ENCODE peak calls at places on chromosome 9, in four cellular contexts. Y is prostate gland, I is astrocyte of the cerebellum, D is aorta. X is an unnamed sample.

GRCh38 chr9:134027561-134027960 is 2.3 kb downstream of the BRD3OS start:
- DNase-seq in Y (no peak), D (no peak), I (no peak), X (no peak)

GRCh38 chr9:127931092-127931881 is 710 bp upstream of the PIP5KL1 start:
- DNase-seq in I (no peak), Y (no peak), D (no peak), X (peak)

GRCh38 chr9:73042155-73042554 is 89.3 kb upstream of the ALDH1A1 start:
- DNase-seq in Y (no peak), D (no peak), I (peak), X (no peak)

GRCh38 chr9:33446507-33447403 is 638 bp downstream of the AQP3 start:
- DNase-seq in D (no peak), Y (peak), I (no peak), X (peak)

GRCh38 chr9:108776920-108777650 is 78.7 kb downstream of the ACTL7B start:
- DNase-seq in D (no peak), I (peak), Y (no peak), X (no peak)

GRCh38 chr9:2502210-2502609 is 119.4 kb upstream of the VLDLR start:
- DNase-seq in D (no peak), Y (no peak), I (no peak), X (no peak)

GRCh38 chr9:13279284-13280162 is at the start of gene MPDZ:
- DNase-seq in Y (peak), D (peak), I (peak), X (peak)

GRCh38 chr9:71509054-71509453 is 259.3 kb downstream of the CEMIP2 start:
- DNase-seq in Y (no peak), D (no peak), I (no peak), X (no peak)

GRCh38 chr9:91101598-91102168 is 260.0 kb downstream of the AUH start:
- DNase-seq in I (no peak), D (no peak), Y (no peak), X (no peak)

GRCh38 chr9:99056876-99057664 is 47.8 kb upstream of the TGFBR1 start:
- DNase-seq in I (peak), D (no peak), Y (no peak), X (peak)

GRCh38 chr9:119412399-119412798 is 43.2 kb upstream of the BRINP1 start:
- DNase-seq in I (no peak), D (no peak), Y (no peak), X (no peak)

GRCh38 chr9:98573749-98574278 is 134.9 kb downstream of the GABBR2 start:
- DNase-seq in I (no peak), D (no peak), Y (no peak), X (no peak)

GRCh38 chr9:127392976-127393375 is 4.0 kb upstream of the SLC2A8 start:
- DNase-seq in D (no peak), I (no peak), Y (no peak), X (no peak)

GRCh38 chr9:129332581-129332980 is 154.5 kb upstream of the IER5L start:
- DNase-seq in D (no peak), Y (no peak), I (no peak), X (no peak)

GRCh38 chr9:23571414-23572104 is 254.5 kb downstream of the ELAVL2 start:
- DNase-seq in D (no peak), Y (no peak), I (no peak), X (no peak)

GRCh38 chr9:83459830-83460229 is 78.4 kb downstream of the FRMD3 start:
- DNase-seq in D (no peak), I (no peak), Y (no peak), X (no peak)

GRCh38 chr9:90846770-90847419 is 45.3 kb downstream of the SYK start:
- DNase-seq in I (no peak), D (no peak), Y (no peak), X (no peak)

GRCh38 chr9:128275198-128276007 is at the start of gene GOLGA2:
- DNase-seq in D (peak), Y (no peak), I (no peak), X (no peak)

GRCh38 chr9:78821126-78821822 is 524.3 kb downstream of the PSAT1 start:
- DNase-seq in D (no peak), I (peak), Y (no peak), X (no peak)

GRCh38 chr9:91207889-91208651 is 153.6 kb downstream of the AUH start:
- DNase-seq in Y (no peak), I (no peak), D (no peak), X (peak)

GRCh38 chr9:124800306-124801259 is 23.6 kb downstream of the OLFML2A start:
- DNase-seq in D (no peak), I (no peak), Y (no peak), X (no peak)

GRCh38 chr9:100580255-100580654 is 2.4 kb downstream of the CAVIN4 start:
- DNase-seq in D (no peak), Y (no peak), I (no peak), X (no peak)

GRCh38 chr9:385818-386398 is 171.2 kb downstream of the DOCK8 start:
- DNase-seq in D (no peak), I (peak), Y (peak), X (no peak)

GRCh38 chr9:92439921-92440750 is 15.9 kb upstream of the OMD start:
- DNase-seq in Y (no peak), D (no peak), I (no peak), X (peak)

GRCh38 chr9:111896942-111897830 is 572 bp downstream of the UGCG start:
- DNase-seq in I (no peak), D (peak), Y (peak), X (peak)

GRCh38 chr9:107704791-107705190 is 215.2 kb upstream of the KLF4 start:
- DNase-seq in Y (no peak), D (no peak), I (no peak), X (no peak)

GRCh38 chr9:134680393-134681060 is 38.9 kb downstream of the COL5A1 start:
- DNase-seq in D (peak), Y (no peak), I (no peak), X (no peak)

GRCh38 chr9:8871396-8871795 is 1071.8 kb upstream of the DMAC1 start:
- DNase-seq in D (no peak), Y (no peak), I (no peak), X (no peak)

GRCh38 chr9:21994526-21994995 is at the start of gene CDKN2B-AS1:
- DNase-seq in I (no peak), Y (no peak), D (peak), X (no peak)

GRCh38 chr9:129094387-129095169 is 13.7 kb downstream of the DOLPP1 start:
- DNase-seq in Y (no peak), I (no peak), D (no peak), X (no peak)

GRCh38 chr9:88307136-88307535 is 81.1 kb upstream of the SPIN1 start:
- DNase-seq in I (no peak), Y (no peak), D (peak), X (no peak)

GRCh38 chr9:113484258-113484730 is 20.8 kb downstream of the RGS3 start:
- DNase-seq in I (no peak), Y (peak), D (peak), X (no peak)

GRCh38 chr9:91948061-91948422 is 2.0 kb downstream of the ROR2 start:
- DNase-seq in Y (peak), D (no peak), I (no peak), X (no peak)

GRCh38 chr9:117823621-117824020 is 119.4 kb downstream of the TLR4 start:
- DNase-seq in I (no peak), D (no peak), Y (no peak), X (no peak)

GRCh38 chr9:134585021-134585561 is 56.5 kb upstream of the COL5A1 start:
- DNase-seq in D (peak), Y (no peak), I (no peak), X (no peak)

GRCh38 chr9:136840877-136841645 is 1.2 kb upstream of the AJM1 start:
- DNase-seq in Y (no peak), D (no peak), I (no peak), X (no peak)

GRCh38 chr9:123710299-123710698 is 219.6 kb downstream of the DENND1A start:
- DNase-seq in I (peak), Y (no peak), D (no peak), X (peak)

GRCh38 chr9:110207071-110207923 is 662 bp downstream of the C9orf152 start:
- DNase-seq in I (no peak), D (no peak), Y (peak), X (no peak)

GRCh38 chr9:110202232-110202631 is 5.7 kb downstream of the C9orf152 start:
- DNase-seq in D (no peak), I (no peak), Y (no peak), X (no peak)

GRCh38 chr9:110208031-110208430 is at the start of gene C9orf152:
- DNase-seq in D (no peak), Y (peak), I (no peak), X (no peak)

DNA sequence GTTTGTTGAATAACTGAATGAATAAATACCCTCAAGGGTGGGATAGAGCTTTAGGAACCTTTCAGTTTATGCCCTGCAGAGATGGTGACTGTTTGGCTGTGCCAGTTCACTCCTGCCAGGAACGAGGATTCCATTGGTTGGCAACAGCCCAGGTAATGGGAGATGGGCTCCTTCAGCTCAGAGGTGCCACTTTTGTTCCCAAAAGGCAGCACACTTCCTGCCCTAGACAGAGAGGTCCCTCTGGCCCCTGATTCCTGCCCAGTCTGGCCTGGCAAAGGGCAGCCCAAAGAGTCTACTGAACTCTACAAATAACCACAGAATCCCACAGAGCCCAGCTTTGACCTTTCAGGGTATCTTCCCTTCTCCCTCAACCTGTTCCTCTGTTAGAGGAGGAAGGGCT is 1.6 kb downstream of the C9orf152 start:
- DNase-seq in I (no peak), Y (peak), D (no peak), X (no peak)
- H3K4me3 ChIP-seq in I (no peak), Y (peak), D (no peak), X (no peak)

DNA sequence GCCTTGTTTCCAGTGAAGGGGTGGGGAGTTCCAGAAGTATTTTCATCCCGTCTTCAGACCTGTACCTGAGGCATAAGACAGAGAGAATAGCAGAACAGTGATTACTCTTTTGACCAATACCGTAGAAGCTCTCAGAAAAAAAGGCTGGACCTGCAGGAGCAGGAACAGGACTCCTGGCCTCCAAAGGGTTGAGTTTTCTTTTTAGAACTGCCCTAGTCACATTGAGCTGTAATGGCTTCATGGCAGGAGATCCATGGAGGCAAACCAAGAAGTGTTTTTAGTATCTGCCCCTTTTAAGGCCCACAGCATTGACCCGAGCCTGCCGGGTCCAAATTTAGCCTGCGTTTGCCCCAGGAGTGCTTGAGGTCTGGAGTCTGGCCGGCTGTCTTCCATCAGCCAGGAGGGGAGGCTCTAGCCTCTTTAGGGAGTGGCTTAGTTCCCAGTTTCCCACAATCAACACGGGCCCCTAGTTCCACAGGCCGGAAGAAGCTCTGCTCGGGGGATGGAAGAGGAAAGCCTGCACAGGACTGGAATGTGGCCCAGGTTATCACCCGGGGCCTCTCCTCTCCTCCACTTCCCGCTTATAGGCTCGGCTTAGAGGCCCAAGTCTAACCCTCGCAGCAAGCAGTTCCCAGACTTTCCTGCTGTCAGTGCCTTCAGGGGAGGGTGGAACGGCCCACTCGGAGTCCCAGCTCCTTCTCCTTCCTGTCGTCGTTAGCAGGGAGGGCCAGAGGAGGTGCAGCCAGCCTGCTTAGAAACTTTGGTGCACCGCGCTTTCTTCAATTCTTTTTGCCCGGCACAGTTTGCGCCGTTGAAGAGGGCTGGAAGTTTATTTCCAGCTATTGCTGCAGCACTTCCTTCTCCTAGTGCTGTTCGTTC is 80.7 kb downstream of the C9orf152 start:
- DNase-seq in D (peak), I (no peak), Y (no peak), X (peak)
- H3K4me3 ChIP-seq in D (peak), I (no peak), Y (no peak), X (peak)

GRCh38 chr9:110114888-110115259 is 93.1 kb downstream of the C9orf152 start:
- DNase-seq in D (no peak), Y (no peak), I (no peak), X (no peak)
- H3K4me3 ChIP-seq in D (no peak), Y (no peak), I (no peak), X (no peak)

GRCh38 chr9:34576943-34577634 is 12.4 kb downstream of the CNTFR start:
- DNase-seq in D (no peak), I (no peak), Y (no peak), X (no peak)
- H3K4me3 ChIP-seq in D (no peak), I (no peak), Y (no peak), X (no peak)